ENCODE peak calls at places on chromosomes 1 and 21, in five cellular contexts. P is Karpas-422, V is uterus, E is endothelial cell of umbilical vein, S is brain microvascular endothelial cell. D is an unnamed sample. For H3K27me3, the result is how much of the 10 kb centered on the place peaks cover.

GRCh38 chr21:17688912-17689874 is 76.5 kb upstream of the BTG3 start:
- DNase-seq in E (no peak), P (peak), V (peak), S (peak), D (peak)

GRCh38 chr1:210722410-210723081 is 393.8 kb downstream of the HHAT start:
- DNase-seq in V (no peak), E (no peak), S (no peak), P (no peak), D (no peak)

GRCh38 chr1:6438047-6438525 is 13.5 kb downstream of the ESPN start:
- DNase-seq in S (no peak), E (peak), P (peak), V (peak), D (no peak)

GRCh38 chr1:203081465-203082355 is 4.1 kb downstream of the MYOG start:
- DNase-seq in E (no peak), S (no peak), V (no peak), P (no peak), D (no peak)

GRCh38 chr1:22545126-22545525 is 18.2 kb upstream of the EPHA8 start:
- DNase-seq in V (no peak), P (no peak), E (no peak), S (no peak), D (no peak)

GRCh38 chr1:96253281-96254035 is 468.1 kb upstream of the PTBP2 start:
- DNase-seq in S (no peak), V (no peak), E (no peak), P (no peak), D (no peak)

GRCh38 chr21:33241846-33242245 is 12.1 kb downstream of the IFNAR2 start:
- DNase-seq in P (no peak), V (no peak), S (no peak), E (no peak), D (no peak)

GRCh38 chr1:15714438-15715136 is 21.5 kb upstream of the SLC25A34 start:
- DNase-seq in S (peak), E (no peak), P (no peak), V (no peak), D (no peak)

GRCh38 chr1:34009340-34009975 is 145.6 kb downstream of the HMGB4 start:
- DNase-seq in V (no peak), E (no peak), S (no peak), P (no peak), D (peak)

GRCh38 chr1:110155878-110156522 is 5.7 kb downstream of the SLC6A17 start:
- DNase-seq in V (peak), S (peak), E (peak), P (peak), D (no peak)

GRCh38 chr1:117828206-117828605 is 101.2 kb downstream of the GDAP2 start:
- DNase-seq in P (no peak), V (no peak), E (peak), S (peak), D (no peak)

GRCh38 chr1:205477121-205477758 is 21.4 kb upstream of the BLACAT1 start:
- DNase-seq in E (no peak), S (no peak), V (no peak), P (no peak), D (no peak)

GRCh38 chr21:33149166-33149565 is 79.2 kb downstream of the OLIG1 start:
- DNase-seq in P (no peak), E (no peak), V (no peak), S (no peak), D (no peak)

GRCh38 chr1:37602750-37603694 is 7.3 kb upstream of the GNL2 start:
- DNase-seq in V (no peak), P (peak), E (peak), S (peak), D (no peak)

GRCh38 chr1:24970926-24971530 is 41.0 kb upstream of the RUNX3 start:
- DNase-seq in E (no peak), P (no peak), S (no peak), V (no peak), D (no peak)

DNA sequence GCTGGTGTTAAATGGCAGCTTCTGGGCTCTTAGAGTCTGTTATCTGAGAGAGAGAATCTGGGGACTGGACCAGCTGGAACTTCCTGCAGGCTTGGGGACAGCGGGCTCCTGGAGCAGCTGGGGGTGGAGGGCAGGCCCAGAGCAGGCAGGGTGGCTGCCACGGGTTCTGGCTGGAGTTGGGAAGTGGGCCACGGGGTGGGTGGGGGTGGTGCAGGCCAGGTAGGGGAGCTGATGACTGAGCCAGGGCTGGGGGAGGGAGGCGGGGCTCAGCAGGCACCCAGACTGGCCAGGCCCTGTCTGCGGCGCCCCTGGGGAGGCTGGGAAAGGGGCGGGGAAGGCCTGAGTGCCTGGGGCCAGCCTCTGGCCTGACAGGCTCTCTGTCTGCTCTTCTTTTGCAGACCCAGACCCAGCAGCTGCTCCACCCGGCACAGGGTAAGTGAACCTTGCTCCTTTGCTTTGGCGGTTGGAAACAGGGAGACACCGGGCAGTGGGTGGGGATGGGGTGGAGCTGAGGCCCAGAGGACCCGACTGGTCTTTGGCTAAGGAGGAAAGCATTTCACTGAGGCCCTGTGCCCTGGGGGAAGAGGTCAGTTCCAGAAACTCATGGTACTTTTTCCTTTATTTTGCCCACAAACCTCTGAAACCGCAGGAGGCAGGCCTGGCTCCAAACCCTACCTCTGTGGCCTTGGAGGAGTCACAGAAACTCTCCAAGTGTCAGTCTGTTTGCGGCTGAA is 48.7 kb downstream of the ARHGEF10L start:
- DNase-seq in E (no peak), S (no peak), P (no peak), V (no peak), D (no peak)
- H3K4me3 ChIP-seq in E (no peak), S (no peak), P (no peak), V (no peak), D (no peak)

GRCh38 chr21:38741976-38742309 is 63.8 kb upstream of the ETS2 start:
- DNase-seq in P (no peak), S (no peak), E (no peak), V (no peak), D (no peak)
- H3K27me3 ChIP-seq in P (under half), S (under half), E (under half), V (under half), D (under half)

DNA sequence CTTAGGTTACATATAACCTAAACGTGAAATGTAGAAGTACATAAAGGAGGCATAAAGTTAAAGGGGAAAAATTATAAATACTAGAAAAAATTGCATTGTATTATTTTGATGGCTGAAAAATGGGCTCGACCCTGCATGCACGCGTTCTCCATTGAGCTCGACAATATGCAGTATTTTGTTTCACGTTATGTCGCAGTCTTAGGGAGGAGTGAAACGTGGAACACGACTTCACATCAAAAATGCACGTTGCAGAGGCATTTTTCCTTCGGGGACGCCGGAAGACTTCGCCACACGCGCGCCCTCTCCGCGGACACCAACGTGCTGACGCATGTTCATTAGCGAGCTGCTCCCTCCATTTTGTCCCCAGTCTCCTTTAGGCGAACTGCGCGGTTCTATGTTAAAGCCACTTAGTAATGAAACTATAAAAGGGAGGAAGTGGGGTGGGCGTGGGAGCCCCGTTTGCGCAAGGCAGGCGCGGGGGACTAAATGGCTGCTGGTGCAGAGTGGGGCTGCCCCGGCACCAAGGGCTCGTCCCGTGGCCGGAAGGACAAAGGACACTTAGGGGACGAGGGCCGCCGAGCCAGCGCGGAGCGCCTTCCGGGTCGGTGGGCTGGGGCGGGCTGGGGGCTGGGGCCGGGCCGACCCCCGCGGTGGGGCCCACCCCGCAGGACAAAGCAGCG is 722 bp upstream of the COX20 start:
- DNase-seq in E (peak), S (peak), P (peak), V (peak), D (peak)
- H3K4me3 ChIP-seq in E (peak), S (peak), P (peak), V (peak), D (peak)

GRCh38 chr1:184164529-184164928 is 113.0 kb downstream of the TSEN15 start:
- DNase-seq in V (no peak), E (no peak), S (no peak), P (no peak), D (no peak)
- H3K27me3 ChIP-seq in V (under half), E (under half), S (under half), P (under half), D (under half)

DNA sequence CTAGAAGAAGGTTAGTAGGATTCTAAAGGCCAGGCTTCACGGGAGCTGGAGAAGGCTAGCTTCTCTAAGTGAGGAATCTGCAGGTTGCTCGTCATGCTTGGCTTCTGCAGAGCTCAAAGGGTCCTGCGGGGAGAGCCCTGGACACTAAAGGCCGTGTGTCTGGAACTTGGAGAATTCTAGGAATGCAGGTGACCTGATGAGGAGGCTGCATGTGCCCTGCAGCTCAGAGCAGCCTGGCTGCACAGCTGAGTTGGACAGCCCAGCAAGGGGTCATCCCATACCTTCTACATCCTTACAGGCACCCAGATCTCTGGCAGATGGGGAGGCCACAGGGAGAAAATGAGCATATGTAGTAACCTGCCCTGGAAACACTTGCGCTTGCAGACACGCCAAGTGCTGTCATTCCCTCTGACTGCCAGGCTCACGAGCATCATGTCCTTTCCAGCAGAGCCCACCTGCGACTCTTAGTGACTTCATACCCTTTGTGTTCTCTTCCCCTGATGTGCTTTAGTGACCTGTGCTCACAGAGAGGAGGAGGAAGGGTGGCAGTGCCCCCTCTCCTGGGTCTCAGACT is 9.9 kb downstream of the MAPKAPK2 start:
- DNase-seq in P (no peak), E (no peak), V (no peak), S (no peak), D (no peak)
- H3K4me3 ChIP-seq in P (no peak), E (no peak), V (no peak), S (no peak), D (no peak)

GRCh38 chr1:17844146-17844826 is 89.2 kb downstream of the ACTL8 start:
- DNase-seq in E (no peak), P (no peak), S (no peak), V (no peak), D (no peak)

GRCh38 chr1:17845583-17845982 is 90.5 kb downstream of the ACTL8 start:
- DNase-seq in E (no peak), V (no peak), P (no peak), S (no peak), D (no peak)

GRCh38 chr1:17841944-17842343 is 86.8 kb downstream of the ACTL8 start:
- DNase-seq in P (no peak), V (no peak), S (no peak), E (no peak), D (no peak)

GRCh38 chr1:17839641-17840196 is 84.6 kb downstream of the ACTL8 start:
- DNase-seq in V (no peak), S (no peak), E (no peak), P (no peak), D (no peak)

DNA sequence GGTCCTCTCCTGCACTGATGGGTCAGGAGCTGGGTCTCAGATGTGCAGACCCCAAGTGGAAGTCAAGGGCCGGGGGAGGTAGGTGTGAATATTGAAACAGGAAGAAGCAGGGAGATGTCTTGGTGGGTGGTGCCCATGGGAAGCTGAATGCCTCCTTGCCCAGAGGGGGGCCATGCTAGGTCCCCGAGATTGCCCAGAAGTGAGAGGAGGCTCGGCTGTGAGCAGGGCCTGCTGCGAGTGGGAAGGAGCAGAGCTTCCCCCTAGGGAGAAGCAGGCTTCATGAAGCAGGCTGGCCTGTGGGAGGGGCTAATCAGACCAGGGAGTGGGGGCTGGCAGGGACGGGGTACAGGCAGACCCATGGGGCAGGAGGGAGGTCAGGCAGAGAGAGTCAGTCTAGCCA is 87.6 kb downstream of the ACTL8 start:
- DNase-seq in E (no peak), P (no peak), S (no peak), V (no peak), D (no peak)
- H3K27me3 ChIP-seq in E (under half), P (under half), S (under half), V (under half), D (under half)

GRCh38 chr21:34933609-34934345 is 115.3 kb downstream of the RUNX1 start:
- DNase-seq in E (no peak), V (no peak), S (no peak), P (no peak), D (no peak)
- H3K4me3 ChIP-seq in E (no peak), V (no peak), S (no peak), P (no peak), D (no peak)

GRCh38 chr1:71074681-71075080 is 6.2 kb downstream of the ZRANB2 start:
- DNase-seq in V (no peak), P (no peak), E (peak), S (no peak), D (no peak)
- H3K27me3 ChIP-seq in V (under half), P (under half), E (under half), S (under half), D (under half)

GRCh38 chr1:77975907-77976306 is 3.0 kb downstream of the FUBP1 start:
- DNase-seq in S (no peak), E (peak), V (no peak), P (no peak), D (no peak)

GRCh38 chr1:77976433-77977076 is 2.3 kb downstream of the FUBP1 start:
- DNase-seq in V (no peak), P (no peak), S (no peak), E (peak), D (no peak)

GRCh38 chr1:77970192-77970591 is 8.7 kb downstream of the FUBP1 start:
- DNase-seq in S (no peak), V (no peak), P (no peak), E (no peak), D (no peak)

GRCh38 chr1:77975386-77975785 is 3.5 kb downstream of the FUBP1 start:
- DNase-seq in E (peak), P (no peak), S (no peak), V (no peak), D (no peak)

DNA sequence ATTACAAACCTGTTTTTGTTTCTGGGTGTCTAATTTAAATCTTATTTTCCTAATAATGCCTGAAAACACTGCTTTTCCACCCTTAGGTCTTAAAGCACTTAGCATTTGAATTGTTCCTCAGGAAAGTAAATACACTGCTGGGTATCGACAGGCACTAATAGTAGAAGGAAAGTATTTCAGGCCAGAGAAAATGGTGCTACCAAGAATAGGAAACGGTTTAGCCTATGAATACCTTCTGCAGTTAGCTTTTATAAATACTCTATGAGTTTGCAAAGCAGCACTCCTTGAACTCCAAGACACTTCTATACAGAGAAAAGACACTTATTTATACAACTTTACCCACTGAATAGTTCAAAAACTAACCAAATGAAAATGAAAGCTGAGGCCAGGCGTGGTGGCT is 6.8 kb downstream of the FUBP1 start:
- DNase-seq in P (no peak), E (no peak), V (no peak), S (no peak), D (no peak)
- H3K4me3 ChIP-seq in P (no peak), E (no peak), V (no peak), S (no peak), D (no peak)

DNA sequence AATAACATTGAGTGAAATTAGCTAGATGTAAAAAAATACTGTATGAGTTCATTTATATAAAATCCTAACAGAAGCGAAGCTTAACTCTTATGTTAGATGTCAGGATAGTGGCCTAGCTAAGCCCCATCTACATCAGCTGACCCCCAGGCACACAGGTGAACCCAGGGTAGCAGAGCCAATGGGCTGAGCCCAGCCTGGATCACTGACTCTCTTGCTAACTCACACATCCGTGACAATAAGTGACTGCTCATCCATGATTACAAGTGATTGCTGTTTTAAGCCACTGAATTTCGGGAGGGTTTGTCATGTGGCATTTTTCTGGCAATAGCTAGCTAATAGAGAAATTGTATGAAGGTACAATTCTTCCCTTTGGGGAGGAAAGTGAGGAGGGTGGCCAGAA is 55.2 kb upstream of the COG2 start:
- DNase-seq in E (no peak), S (no peak), V (no peak), P (no peak), D (no peak)
- H3K27me3 ChIP-seq in E (under half), S (under half), V (under half), P (under half), D (under half)